ENCODE peak calls at places on chromosomes 7 and 10, in four cellular contexts. One of them, this sample, is unnamed.

GRCh38 chr10:3806603-3807002 is 21.6 kb upstream of the KLF6 start:
- DNase-seq in IMR-90: peak
- DNase-seq in H1: no peak
- DNase-seq in GM12878: no peak
- DNase-seq in this sample: no peak

GRCh38 chr7:82443044-82443800 is at the start of gene CACNA2D1:
- DNase-seq in IMR-90: no peak
- DNase-seq in H1: no peak
- DNase-seq in GM12878: no peak
- DNase-seq in this sample: no peak

GRCh38 chr10:47054936-47055335 is 143.7 kb downstream of the PTPN20 start:
- DNase-seq in IMR-90: no peak
- DNase-seq in H1: no peak
- DNase-seq in GM12878: no peak
- DNase-seq in this sample: no peak

GRCh38 chr10:77195101-77195500 is 442.5 kb downstream of the KCNMA1 start:
- DNase-seq in IMR-90: peak
- DNase-seq in H1: no peak
- DNase-seq in GM12878: no peak
- DNase-seq in this sample: no peak

GRCh38 chr10:81961451-81962184 is 86.6 kb downstream of the NRG3 start:
- DNase-seq in IMR-90: no peak
- DNase-seq in H1: no peak
- DNase-seq in GM12878: no peak
- DNase-seq in this sample: no peak

GRCh38 chr7:117164578-117164977 is 158.3 kb downstream of the WNT2 start:
- DNase-seq in IMR-90: peak
- DNase-seq in H1: no peak
- DNase-seq in GM12878: no peak
- DNase-seq in this sample: no peak

GRCh38 chr10:42367532-42368230 is 270.7 kb downstream of the ZNF33B start:
- DNase-seq in IMR-90: peak
- DNase-seq in H1: no peak
- DNase-seq in GM12878: peak
- DNase-seq in this sample: peak

GRCh38 chr10:28988980-28989379 is 299.9 kb upstream of the LYZL1 start:
- DNase-seq in IMR-90: no peak
- DNase-seq in H1: no peak
- DNase-seq in GM12878: no peak
- DNase-seq in this sample: no peak

GRCh38 chr7:99557196-99557607 is 1.2 kb upstream of the ZNF655 start:
- DNase-seq in IMR-90: peak
- DNase-seq in H1: no peak
- DNase-seq in GM12878: no peak
- DNase-seq in this sample: peak

GRCh38 chr10:31602541-31603244 is 283.7 kb downstream of the ZEB1 start:
- DNase-seq in IMR-90: peak
- DNase-seq in H1: no peak
- DNase-seq in GM12878: no peak
- DNase-seq in this sample: no peak
- TF ChIP-seq RAD21 in IMR-90: no peak
- TF ChIP-seq RAD21 in H1: no peak
- TF ChIP-seq RAD21 in GM12878: no peak
- TF ChIP-seq RAD21 in this sample: no peak

GRCh38 chr7:137005873-137006272 is 137.4 kb downstream of the CHRM2 start:
- DNase-seq in IMR-90: no peak
- DNase-seq in H1: no peak
- DNase-seq in GM12878: no peak
- DNase-seq in this sample: no peak

GRCh38 chr7:137007001-137007725 is 138.7 kb downstream of the CHRM2 start:
- DNase-seq in IMR-90: peak
- DNase-seq in H1: no peak
- DNase-seq in GM12878: no peak
- DNase-seq in this sample: no peak

GRCh38 chr7:137009404-137009803 is 141.0 kb downstream of the CHRM2 start:
- DNase-seq in IMR-90: no peak
- DNase-seq in H1: no peak
- DNase-seq in GM12878: no peak
- DNase-seq in this sample: no peak

GRCh38 chr7:137003606-137004005 is 135.2 kb downstream of the CHRM2 start:
- DNase-seq in IMR-90: no peak
- DNase-seq in H1: no peak
- DNase-seq in GM12878: no peak
- DNase-seq in this sample: no peak

GRCh38 chr7:137006293-137006692 is 137.8 kb downstream of the CHRM2 start:
- DNase-seq in IMR-90: peak
- DNase-seq in H1: no peak
- DNase-seq in GM12878: no peak
- DNase-seq in this sample: no peak
- TF ChIP-seq CHD1 in IMR-90: no peak
- TF ChIP-seq CHD1 in H1: no peak
- TF ChIP-seq CHD1 in GM12878: no peak
- TF ChIP-seq CHD1 in this sample: no peak

GRCh38 chr7:5827755-5828154 is 46.3 kb upstream of the RNF216 start:
- DNase-seq in IMR-90: no peak
- DNase-seq in H1: no peak
- DNase-seq in GM12878: no peak
- DNase-seq in this sample: peak

GRCh38 chr7:5831196-5831595 is 49.4 kb upstream of the OCM start:
- DNase-seq in IMR-90: peak
- DNase-seq in H1: no peak
- DNase-seq in GM12878: no peak
- DNase-seq in this sample: no peak
- TF ChIP-seq RAD21 in IMR-90: no peak
- TF ChIP-seq RAD21 in H1: no peak
- TF ChIP-seq RAD21 in GM12878: no peak
- TF ChIP-seq RAD21 in this sample: no peak

DNA sequence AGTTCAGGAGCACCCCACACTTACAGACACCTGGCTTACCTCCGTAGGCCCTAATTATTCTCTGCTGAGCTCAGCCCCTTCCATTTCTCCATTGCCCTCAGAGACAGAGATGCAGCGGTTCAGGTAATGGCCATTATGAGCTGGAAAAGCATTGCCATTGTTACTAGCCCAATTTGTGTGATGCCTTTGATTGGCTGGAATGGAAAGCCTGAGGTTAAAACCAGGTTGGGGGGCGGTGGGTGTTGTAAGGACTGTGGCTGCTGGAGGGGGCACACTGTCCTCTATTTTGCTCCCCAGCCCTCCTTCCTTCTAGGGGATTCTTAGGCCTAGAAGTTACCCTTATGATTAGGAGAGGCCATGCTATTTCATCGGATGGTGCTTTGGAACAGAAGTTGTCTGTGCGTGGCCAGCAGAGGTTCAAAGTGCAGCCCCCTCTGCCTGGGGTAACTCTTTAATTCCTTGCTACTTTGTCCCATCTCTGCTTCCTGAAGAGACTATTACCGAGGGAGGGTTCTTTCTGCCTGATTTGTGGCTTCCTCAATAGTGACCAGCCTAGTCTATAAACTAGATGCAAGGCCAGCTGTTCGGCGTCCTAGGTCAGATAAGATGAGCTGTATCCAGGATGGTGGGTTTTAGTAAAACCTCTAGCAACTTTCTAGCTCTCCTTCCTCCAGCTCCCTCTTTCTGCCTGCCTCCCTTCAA is 14.2 kb upstream of the ACSL5 start:
- DNase-seq in IMR-90: no peak
- DNase-seq in H1: no peak
- DNase-seq in GM12878: no peak
- DNase-seq in this sample: no peak
- TF ChIP-seq CHD1 in IMR-90: no peak
- TF ChIP-seq CHD1 in H1: no peak
- TF ChIP-seq CHD1 in GM12878: no peak
- TF ChIP-seq CHD1 in this sample: no peak

DNA sequence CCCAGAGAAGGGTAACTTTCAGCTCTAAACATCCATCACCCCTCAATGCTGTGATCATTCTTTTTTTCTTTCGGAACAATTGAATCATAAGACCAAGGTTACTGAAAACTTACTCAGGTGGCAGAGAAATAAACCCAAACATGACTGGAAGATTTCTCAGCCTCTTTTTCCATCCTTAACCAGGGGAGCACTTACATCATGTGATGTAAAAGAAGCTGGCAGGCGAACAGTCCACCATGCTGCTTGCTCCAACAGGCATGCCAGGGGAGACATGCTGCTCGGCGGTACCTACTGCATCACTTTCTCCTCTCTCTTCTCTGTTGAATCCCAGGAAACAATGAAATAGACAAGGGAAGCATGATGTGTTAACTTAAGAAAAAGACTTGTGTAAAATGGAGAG is 64.0 kb upstream of the ZNF438 start:
- DNase-seq in IMR-90: no peak
- DNase-seq in H1: no peak
- DNase-seq in GM12878: no peak
- DNase-seq in this sample: no peak
- TF ChIP-seq RAD21 in IMR-90: no peak
- TF ChIP-seq RAD21 in H1: no peak
- TF ChIP-seq RAD21 in GM12878: no peak
- TF ChIP-seq RAD21 in this sample: no peak

GRCh38 chr7:422191-422885 is 97.3 kb downstream of the PDGFA start:
- DNase-seq in IMR-90: no peak
- DNase-seq in H1: no peak
- DNase-seq in GM12878: no peak
- DNase-seq in this sample: no peak

GRCh38 chr7:421056-421991 is 98.3 kb downstream of the PDGFA start:
- DNase-seq in IMR-90: no peak
- DNase-seq in H1: no peak
- DNase-seq in GM12878: no peak
- DNase-seq in this sample: no peak

GRCh38 chr7:417973-418601 is 101.6 kb downstream of the PDGFA start:
- DNase-seq in IMR-90: no peak
- DNase-seq in H1: no peak
- DNase-seq in GM12878: no peak
- DNase-seq in this sample: no peak

GRCh38 chr7:418636-419280 is 100.9 kb downstream of the PDGFA start:
- DNase-seq in IMR-90: no peak
- DNase-seq in H1: no peak
- DNase-seq in GM12878: no peak
- DNase-seq in this sample: no peak

GRCh38 chr7:420142-421055 is 99.2 kb downstream of the PDGFA start:
- DNase-seq in IMR-90: no peak
- DNase-seq in H1: no peak
- DNase-seq in GM12878: no peak
- DNase-seq in this sample: no peak
- TF ChIP-seq CHD1 in IMR-90: no peak
- TF ChIP-seq CHD1 in H1: no peak
- TF ChIP-seq CHD1 in GM12878: no peak
- TF ChIP-seq CHD1 in this sample: no peak

DNA sequence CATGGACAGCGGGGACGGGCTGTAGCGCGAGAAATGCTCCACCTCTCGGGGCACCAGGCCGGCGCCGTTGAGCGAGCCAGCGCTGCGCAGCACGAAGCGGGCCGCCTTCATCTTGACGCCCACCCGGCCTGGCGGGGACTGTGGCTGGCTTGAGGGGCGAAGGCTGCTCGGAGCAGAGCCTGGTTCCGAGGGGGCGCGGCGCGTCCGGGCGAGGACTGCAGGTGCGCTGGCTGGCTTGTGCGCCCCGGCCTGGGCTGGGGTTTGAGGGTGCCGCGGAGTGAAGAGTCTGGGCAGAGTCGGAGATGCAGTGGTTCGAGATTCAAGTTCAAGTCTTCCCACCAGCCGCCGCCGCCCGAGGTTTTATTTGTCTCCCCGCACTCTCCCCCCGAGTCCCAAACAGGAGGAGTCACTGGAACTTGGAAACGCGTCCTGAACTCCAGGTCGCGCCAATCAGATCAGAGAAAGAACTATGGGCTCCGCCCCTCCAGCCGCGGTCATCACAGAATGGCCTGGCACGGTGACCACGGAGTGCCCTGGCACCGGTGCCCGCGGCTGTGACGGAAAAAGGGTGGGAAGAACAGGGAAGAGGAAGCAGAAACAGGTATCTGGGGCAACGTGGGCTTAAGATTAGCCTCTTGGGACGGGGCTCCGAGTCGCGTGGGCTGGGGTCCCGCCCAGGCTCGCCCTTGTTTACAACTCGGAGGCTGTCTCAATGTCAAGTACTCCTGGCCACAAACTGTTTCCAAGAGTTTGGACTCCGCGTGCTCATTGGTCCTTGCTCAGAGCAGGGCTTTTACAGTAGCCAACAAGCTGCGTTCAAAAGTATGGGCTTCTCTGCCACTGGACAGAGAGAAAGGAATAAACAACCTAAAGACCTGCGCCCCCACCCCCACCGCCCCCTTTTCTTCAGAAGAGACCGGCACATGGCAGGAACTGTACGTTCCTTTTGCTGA is at the start of gene PDK4:
- DNase-seq in IMR-90: peak
- DNase-seq in H1: no peak
- DNase-seq in GM12878: no peak
- DNase-seq in this sample: peak
- TF ChIP-seq RAD21 in IMR-90: no peak
- TF ChIP-seq RAD21 in H1: no peak
- TF ChIP-seq RAD21 in GM12878: no peak
- TF ChIP-seq RAD21 in this sample: no peak

GRCh38 chr10:94052901-94053638 is 59.3 kb downstream of the PLCE1 start:
- DNase-seq in IMR-90: no peak
- DNase-seq in H1: no peak
- DNase-seq in GM12878: no peak
- DNase-seq in this sample: no peak
- TF ChIP-seq CHD1 in IMR-90: no peak
- TF ChIP-seq CHD1 in H1: no peak
- TF ChIP-seq CHD1 in GM12878: no peak
- TF ChIP-seq CHD1 in this sample: no peak

This sample was measured in K562.